ENCODE peak calls at places on chromosome 2, in six cellular contexts. Y is GM06990, M is left ventricle myocardium inferior, E is AG09309, Z is adrenal gland, R is mammary epithelial cell. L is an unnamed sample.
A peak's percentile ranks its signal among the peaks of the same experiment; 100 is the strongest.

GRCh38 chr2:199136681-199137080 is 321.1 kb downstream of the SATB2 start:
- DNase-seq in R (peak; percentile 55), E (peak; percentile 64), Y (no peak), Z (no peak), M (no peak), L (no peak)

GRCh38 chr2:46232860-46233259 is 64.3 kb upstream of the EPAS1 start:
- DNase-seq in Y (no peak), Z (no peak), E (no peak), R (no peak), M (no peak), L (no peak)

GRCh38 chr2:117470311-117471095 is 344.0 kb upstream of the DDX18 start:
- DNase-seq in M (no peak), Z (peak; percentile 32), R (no peak), E (no peak), Y (no peak), L (no peak)

GRCh38 chr2:3656762-3657691 is 973 bp upstream of the ALLC start:
- DNase-seq in Z (peak; percentile 81), R (no peak), E (no peak), M (no peak), Y (no peak), L (no peak)

GRCh38 chr2:119349289-119349688 is 17.3 kb downstream of the C2orf76 start:
- DNase-seq in Y (no peak), Z (no peak), E (no peak), M (no peak), R (peak; percentile 29), L (no peak)

GRCh38 chr2:219560037-219560892 is 11.1 kb downstream of the OBSL1 start:
- DNase-seq in M (no peak), E (no peak), R (no peak), Z (no peak), Y (no peak), L (no peak)

GRCh38 chr2:96633641-96634040 is 4.5 kb downstream of the KANSL3 start:
- DNase-seq in E (no peak), Y (no peak), Z (no peak), M (no peak), R (no peak), L (no peak)

GRCh38 chr2:226137201-226137811 is 662.3 kb downstream of the IRS1 start:
- DNase-seq in Z (no peak), E (no peak), M (no peak), Y (no peak), R (peak; percentile 99), L (no peak)

GRCh38 chr2:197517150-197517549 is 1.3 kb downstream of the MOB4 start:
- DNase-seq in M (no peak), Z (no peak), E (no peak), R (no peak), Y (no peak), L (no peak)

GRCh38 chr2:95231723-95232122 is 24.4 kb downstream of the ZNF892 start:
- DNase-seq in Z (no peak), E (peak; percentile 28), R (peak; percentile 57), M (peak; percentile 17), Y (no peak), L (peak; percentile 31)

GRCh38 chr2:30757737-30758136 is 49.5 kb downstream of the CAPN13 start:
- DNase-seq in M (no peak), R (no peak), E (no peak), Z (no peak), Y (no peak), L (no peak)

GRCh38 chr2:119216994-119217393 is 6.6 kb upstream of the STEAP3 start:
- DNase-seq in R (no peak), Y (no peak), Z (no peak), M (no peak), E (no peak), L (no peak)

GRCh38 chr2:131035112-131035825 is 58.0 kb downstream of the FAM168B start:
- DNase-seq in R (no peak), M (no peak), Y (no peak), Z (no peak), E (no peak), L (no peak)

GRCh38 chr2:150165479-150165878 is 322.0 kb downstream of the RND3 start:
- DNase-seq in R (no peak), M (no peak), E (no peak), Y (no peak), Z (no peak), L (no peak)

GRCh38 chr2:209495855-209496585 is 72.2 kb downstream of the MAP2 start:
- DNase-seq in Y (no peak), Z (peak; percentile 23), R (peak; percentile 95), M (no peak), E (peak; percentile 91), L (peak; percentile 94)

GRCh38 chr2:141438536-141438935 is 692.3 kb downstream of the LRP1B start:
- DNase-seq in M (no peak), R (no peak), Z (no peak), Y (no peak), E (no peak), L (no peak)

GRCh38 chr2:219178377-219179175 is 501 bp downstream of the RETREG2 start:
- DNase-seq in Z (peak; percentile 64), Y (peak; percentile 22), R (peak; percentile 32), E (no peak), M (peak; percentile 60), L (no peak)

GRCh38 chr2:49123600-49123999 is 30.7 kb downstream of the FSHR start:
- DNase-seq in Z (no peak), M (no peak), Y (no peak), E (no peak), R (no peak), L (no peak)

GRCh38 chr2:222883420-222883819 is 22.6 kb downstream of the ACSL3 start:
- DNase-seq in E (no peak), R (no peak), M (no peak), Z (no peak), Y (no peak), L (no peak)

GRCh38 chr2:179572544-179572943 is 288.9 kb downstream of the ZNF385B start:
- DNase-seq in R (no peak), E (no peak), Z (no peak), Y (no peak), M (no peak), L (no peak)

GRCh38 chr2:234235191-234235590 is 184.7 kb downstream of the SPP2 start:
- DNase-seq in M (no peak), E (no peak), Y (no peak), R (no peak), Z (no peak), L (no peak)

GRCh38 chr2:173401716-173402326 is 47.1 kb downstream of the CDCA7 start:
- DNase-seq in Z (no peak), E (no peak), R (peak; percentile 44), Y (no peak), M (no peak), L (no peak)

GRCh38 chr2:118430510-118431187 is 342.4 kb downstream of the INSIG2 start:
- DNase-seq in Y (no peak), R (peak; percentile 88), E (peak; percentile 3), M (no peak), Z (no peak), L (no peak)

GRCh38 chr2:20506281-20506685 is 59.4 kb downstream of the RHOB start:
- DNase-seq in E (no peak), R (peak; percentile 42), Z (no peak), M (no peak), Y (no peak), L (no peak)

GRCh38 chr2:189024861-189025618 is 50.9 kb downstream of the COL3A1 start:
- DNase-seq in E (no peak), Y (no peak), R (peak; percentile 3), M (no peak), Z (no peak), L (no peak)

GRCh38 chr2:110997646-110998045 is 123.1 kb upstream of the BCL2L11 start:
- DNase-seq in R (no peak), Z (no peak), E (no peak), Y (no peak), M (no peak), L (no peak)

GRCh38 chr2:217610411-217610814 is 392.4 kb downstream of the TNS1 start:
- DNase-seq in Z (no peak), E (no peak), M (no peak), Y (peak; percentile 44), R (no peak), L (no peak)

GRCh38 chr2:173122936-173123335 is 47.3 kb downstream of the MAP3K20 start:
- DNase-seq in M (no peak), R (no peak), Z (no peak), Y (no peak), E (no peak), L (no peak)

GRCh38 chr2:39094717-39095363 is 26.0 kb downstream of the SOS1 start:
- DNase-seq in E (no peak), Z (no peak), R (peak; percentile 66), M (no peak), Y (peak; percentile 44), L (peak; percentile 19)

GRCh38 chr2:235332240-235332890 is 161.5 kb upstream of the AGAP1 start:
- DNase-seq in E (no peak), Y (no peak), R (no peak), Z (no peak), M (no peak), L (no peak)
- H3K4me3 ChIP-seq in E (no peak overlapping the region), Y (no peak overlapping the region), R (no peak overlapping the region), Z (no peak overlapping the region), M (no peak overlapping the region), L (no peak overlapping the region)

GRCh38 chr2:207473866-207474251 is 55.9 kb upstream of the CREB1 start:
- DNase-seq in Z (no peak), Y (no peak), E (no peak), M (no peak), R (no peak), L (no peak)

GRCh38 chr2:207472343-207473202 is 57.2 kb upstream of the CREB1 start:
- DNase-seq in M (no peak), Z (no peak), E (no peak), R (peak; percentile 6), Y (no peak), L (no peak)

GRCh38 chr2:207471261-207471660 is 58.5 kb upstream of the CREB1 start:
- DNase-seq in Z (no peak), M (no peak), Y (no peak), R (no peak), E (no peak), L (no peak)

GRCh38 chr2:207474871-207475485 is 54.8 kb upstream of the CREB1 start:
- DNase-seq in R (peak; percentile 46), E (no peak), Z (peak; percentile 47), M (no peak), Y (no peak), L (no peak)

GRCh38 chr2:207473203-207473865 is 56.4 kb upstream of the CREB1 start:
- DNase-seq in Z (no peak), M (no peak), E (peak; percentile 68), Y (peak; percentile 25), R (peak; percentile 68), L (peak; percentile 42)
- TF ChIP-seq CTCF in Z (peak; percentile 51), M (peak; percentile 78), E (peak; percentile 86), Y (peak; percentile 60), R (peak; percentile 88), L (peak; percentile 82)

GRCh38 chr2:232925769-232926163 is 55.7 kb downstream of the SNORC start:
- DNase-seq in Y (no peak), E (no peak), M (no peak), R (no peak), Z (no peak), L (no peak)
- H3K4me3 ChIP-seq in Y (no peak overlapping the region), E (no peak overlapping the region), M (no peak overlapping the region), R (no peak overlapping the region), Z (no peak overlapping the region), L (no peak overlapping the region)

DNA sequence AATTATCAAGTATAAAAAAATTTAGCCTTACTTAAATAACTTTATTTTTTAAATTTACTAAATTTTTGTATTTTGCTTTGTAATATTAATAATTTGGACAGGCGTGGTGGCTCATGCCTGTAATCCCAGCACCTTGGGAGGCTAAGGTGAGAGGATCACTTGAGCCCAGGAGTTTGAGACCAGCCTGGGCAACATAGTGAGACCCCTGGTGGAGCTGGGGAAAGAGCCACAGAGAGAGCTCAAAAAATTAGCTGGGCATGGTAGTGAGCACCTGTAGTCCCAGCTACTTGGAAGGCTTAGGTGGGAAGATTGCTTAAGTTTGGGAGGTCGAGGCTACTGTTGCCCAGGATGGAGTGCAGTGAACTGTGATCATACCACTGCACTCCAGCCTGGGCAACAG is 143.5 kb downstream of the B3GNT2 start:
- DNase-seq in E (no peak), Y (no peak), M (no peak), Z (no peak), R (no peak), L (no peak)
- TF ChIP-seq CTCF in E (no peak), Y (peak; percentile 12), M (peak; percentile 21), Z (no peak), R (no peak), L (no peak)